ENCODE peak calls at places on chromosome 19, in four cellular contexts. W, D, M and Y are unnamed samples.

GRCh38 chr19:42206871-42207755 is 10.4 kb downstream of the DEDD2 start:
- DNase-seq in M (no peak), D (no peak), W (no peak), Y (no peak)

GRCh38 chr19:30362156-30362754 is 9.9 kb upstream of the ZNF536 start:
- DNase-seq in M (no peak), D (no peak), W (no peak), Y (peak)

GRCh38 chr19:51346742-51347141 is 4.8 kb upstream of the VSIG10L start:
- DNase-seq in M (no peak), D (no peak), W (no peak), Y (no peak)

GRCh38 chr19:44303976-44304568 is 753 bp downstream of the ZNF235 start:
- DNase-seq in D (no peak), M (no peak), W (no peak), Y (no peak)

GRCh38 chr19:24074720-24075119 is 12.3 kb upstream of the ZNF254 start:
- DNase-seq in D (no peak), W (no peak), M (no peak), Y (peak)

GRCh38 chr19:28705008-28705407 is 507.9 kb downstream of the UQCRFS1 start:
- DNase-seq in M (no peak), W (no peak), D (no peak), Y (no peak)

GRCh38 chr19:40217921-40218890 is at the start of gene TTC9B:
- DNase-seq in D (no peak), M (no peak), W (no peak), Y (no peak)

GRCh38 chr19:53537126-53537522 is 821 bp upstream of the ZNF331 start:
- DNase-seq in W (no peak), D (no peak), M (no peak), Y (no peak)

GRCh38 chr19:45076851-45077730 is 813 bp upstream of the ZNF296 start:
- DNase-seq in D (no peak), W (no peak), M (no peak), Y (no peak)

GRCh38 chr19:55369651-55370304 is 485 bp downstream of the IL11 start:
- DNase-seq in D (no peak), M (no peak), W (no peak), Y (no peak)

GRCh38 chr19:31408460-31409124 is 59.4 kb upstream of the TSHZ3 start:
- DNase-seq in D (no peak), W (no peak), M (no peak), Y (no peak)

GRCh38 chr19:50777830-50778303 is 7.6 kb downstream of the GPR32 start:
- DNase-seq in D (no peak), W (no peak), M (no peak), Y (no peak)

GRCh38 chr19:51364200-51365106 is 1.7 kb downstream of the ETFB start:
- DNase-seq in W (no peak), D (no peak), M (peak), Y (no peak)

GRCh38 chr19:29858000-29858596 is 46.3 kb downstream of the CCNE1 start:
- DNase-seq in W (no peak), D (peak), M (no peak), Y (no peak)

GRCh38 chr19:45901912-45902650 is at the start of gene MYPOP:
- DNase-seq in W (peak), D (no peak), M (no peak), Y (no peak)

GRCh38 chr19:4108767-4109625 is 14.9 kb downstream of the MAP2K2 start:
- DNase-seq in D (no peak), W (no peak), M (no peak), Y (no peak)

GRCh38 chr19:31114585-31114984 is 234.7 kb downstream of the TSHZ3 start:
- DNase-seq in D (no peak), M (no peak), W (no peak), Y (no peak)

GRCh38 chr19:16912780-16913179 is 24.0 kb downstream of the F2RL3 start:
- DNase-seq in D (no peak), W (no peak), M (no peak), Y (no peak)

GRCh38 chr19:43572172-43572588 is 3.1 kb downstream of the XRCC1 start:
- DNase-seq in M (no peak), D (no peak), W (no peak), Y (no peak)

GRCh38 chr19:51514866-51515481 is 13.4 kb upstream of the SIGLEC12 start:
- DNase-seq in W (no peak), M (no peak), D (no peak), Y (no peak)

GRCh38 chr19:33464733-33465115 is 56.9 kb downstream of the PEPD start:
- DNase-seq in W (no peak), D (no peak), M (no peak), Y (peak)

GRCh38 chr19:35357867-35358573 is at the start of gene FFAR3:
- DNase-seq in D (no peak), W (peak), M (peak), Y (peak)

GRCh38 chr19:7811989-7812388 is 18.0 kb upstream of the EVI5L start:
- DNase-seq in M (no peak), W (no peak), D (no peak), Y (no peak)

GRCh38 chr19:33472696-33473624 is 48.6 kb downstream of the PEPD start:
- DNase-seq in W (no peak), D (no peak), M (no peak), Y (no peak)

GRCh38 chr19:55112781-55113569 is 4.5 kb downstream of the PPP1R12C start:
- DNase-seq in M (no peak), D (no peak), W (no peak), Y (no peak)

GRCh38 chr19:12995596-12996541 is 594 bp downstream of the NFIX start:
- DNase-seq in D (peak), W (peak), M (peak), Y (peak)

GRCh38 chr19:11338164-11338563 is 1.3 kb downstream of the RAB3D start:
- DNase-seq in W (no peak), M (no peak), D (no peak), Y (no peak)

GRCh38 chr19:18072335-18072734 is 14.4 kb downstream of the IL12RB1 start:
- DNase-seq in W (no peak), D (no peak), M (no peak), Y (no peak)
- TF ChIP-seq POLR2A in W (no peak), D (no peak), M (no peak), Y (no peak)

GRCh38 chr19:1774999-1775772 is 21.9 kb downstream of the ONECUT3 start:
- DNase-seq in D (no peak), M (no peak), W (no peak), Y (no peak)
- H3K4me3 ChIP-seq in D (no peak), M (no peak), W (no peak), Y (no peak)

GRCh38 chr19:49613374-49613773 is 22.4 kb downstream of the PRR12 start:
- DNase-seq in D (no peak), W (no peak), M (no peak), Y (no peak)
- TF ChIP-seq POLR2A in D (no peak), W (no peak), M (no peak), Y (no peak)

DNA sequence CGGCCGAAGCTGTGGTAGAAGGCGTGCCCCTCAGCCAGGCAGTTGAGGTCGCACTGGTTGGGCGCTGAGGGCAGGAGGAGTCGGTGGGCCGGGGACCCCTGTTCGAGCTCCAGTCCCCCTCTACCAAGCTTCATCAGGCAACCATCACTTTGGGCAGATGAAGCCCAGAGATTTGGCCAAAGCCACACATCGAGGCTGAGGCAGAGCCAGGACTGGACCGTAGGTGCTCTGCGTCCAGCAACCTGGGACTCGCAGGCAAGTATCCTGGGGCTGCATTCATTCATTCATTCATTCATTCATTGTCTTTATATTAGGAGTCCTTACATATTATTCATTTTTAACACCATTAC is 4.3 kb downstream of the ADAMTSL5 start:
- DNase-seq in M (no peak), W (no peak), D (no peak), Y (no peak)
- H3K4me3 ChIP-seq in M (peak), W (peak), D (peak), Y (no peak)

DNA sequence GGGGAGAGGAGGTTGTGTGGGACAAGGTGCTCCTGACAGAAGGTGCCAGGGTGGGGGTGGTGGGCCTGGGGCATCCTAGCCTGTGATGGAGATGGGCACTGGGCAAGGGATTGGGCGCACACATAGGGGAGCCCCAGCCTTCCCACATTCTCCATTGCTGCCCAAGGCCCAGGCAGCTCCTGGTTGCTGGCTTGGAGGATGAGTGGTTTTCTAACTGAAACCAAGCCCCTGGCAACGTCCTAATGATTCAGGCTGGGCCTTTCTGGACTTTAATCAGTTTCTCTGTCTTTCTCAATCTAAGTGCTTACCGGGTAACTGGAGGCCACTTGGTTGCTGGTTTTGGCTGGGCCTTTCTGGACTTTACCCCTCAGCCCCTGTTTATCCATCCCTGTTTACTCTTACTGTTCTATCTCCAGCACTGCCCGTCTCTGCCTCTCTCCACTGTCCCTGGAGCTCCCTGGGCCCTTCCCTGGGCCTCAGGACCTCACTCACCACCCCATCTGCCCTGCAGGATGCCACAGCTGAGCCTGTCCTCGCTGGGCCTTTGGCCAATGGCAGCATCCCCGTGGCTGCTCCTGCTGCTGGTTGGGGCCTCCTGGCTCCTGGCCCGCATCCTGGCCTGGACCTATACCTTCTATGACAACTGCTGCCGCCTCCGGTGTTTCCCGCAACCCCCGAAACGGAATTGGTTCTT is 354 bp downstream of the CYP4F3 start:
- DNase-seq in D (peak), M (peak), W (no peak), Y (no peak)
- TF ChIP-seq POLR2A in D (no peak), M (peak), W (no peak), Y (no peak)

DNA sequence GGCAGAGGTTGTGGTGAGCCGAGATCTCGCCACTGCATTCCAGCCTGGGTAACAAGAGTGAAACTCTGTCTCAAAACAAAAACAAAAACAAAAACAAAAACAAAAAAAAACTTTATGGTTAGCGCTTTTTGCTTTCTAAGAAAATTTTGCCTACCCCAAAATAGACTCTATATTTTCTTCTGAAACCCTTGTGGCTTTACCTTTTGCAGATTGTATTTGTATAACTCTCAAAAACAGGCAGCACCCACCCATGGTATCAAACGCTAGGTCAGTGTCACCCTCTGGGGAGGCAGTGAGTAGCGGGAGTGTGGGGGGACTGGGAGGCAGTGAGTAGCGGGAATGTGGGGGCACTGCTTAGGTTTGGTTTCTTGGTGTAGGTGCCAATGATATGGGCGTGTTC is 7.5 kb upstream of the SLC39A3 start:
- DNase-seq in D (no peak), M (no peak), W (no peak), Y (no peak)
- H3K4me3 ChIP-seq in D (no peak), M (no peak), W (no peak), Y (no peak)

GRCh38 chr19:18833849-18834643 is 2.3 kb downstream of the UPF1 start:
- DNase-seq in W (no peak), M (no peak), D (no peak), Y (no peak)

GRCh38 chr19:18830488-18830887 is 1.3 kb upstream of the UPF1 start:
- DNase-seq in M (no peak), W (no peak), D (no peak), Y (no peak)

GRCh38 chr19:18832331-18833140 is 777 bp downstream of the UPF1 start:
- DNase-seq in D (peak), W (no peak), M (peak), Y (no peak)

GRCh38 chr19:18833141-18833476 is 1.4 kb downstream of the UPF1 start:
- DNase-seq in W (no peak), M (no peak), D (no peak), Y (no peak)

DNA sequence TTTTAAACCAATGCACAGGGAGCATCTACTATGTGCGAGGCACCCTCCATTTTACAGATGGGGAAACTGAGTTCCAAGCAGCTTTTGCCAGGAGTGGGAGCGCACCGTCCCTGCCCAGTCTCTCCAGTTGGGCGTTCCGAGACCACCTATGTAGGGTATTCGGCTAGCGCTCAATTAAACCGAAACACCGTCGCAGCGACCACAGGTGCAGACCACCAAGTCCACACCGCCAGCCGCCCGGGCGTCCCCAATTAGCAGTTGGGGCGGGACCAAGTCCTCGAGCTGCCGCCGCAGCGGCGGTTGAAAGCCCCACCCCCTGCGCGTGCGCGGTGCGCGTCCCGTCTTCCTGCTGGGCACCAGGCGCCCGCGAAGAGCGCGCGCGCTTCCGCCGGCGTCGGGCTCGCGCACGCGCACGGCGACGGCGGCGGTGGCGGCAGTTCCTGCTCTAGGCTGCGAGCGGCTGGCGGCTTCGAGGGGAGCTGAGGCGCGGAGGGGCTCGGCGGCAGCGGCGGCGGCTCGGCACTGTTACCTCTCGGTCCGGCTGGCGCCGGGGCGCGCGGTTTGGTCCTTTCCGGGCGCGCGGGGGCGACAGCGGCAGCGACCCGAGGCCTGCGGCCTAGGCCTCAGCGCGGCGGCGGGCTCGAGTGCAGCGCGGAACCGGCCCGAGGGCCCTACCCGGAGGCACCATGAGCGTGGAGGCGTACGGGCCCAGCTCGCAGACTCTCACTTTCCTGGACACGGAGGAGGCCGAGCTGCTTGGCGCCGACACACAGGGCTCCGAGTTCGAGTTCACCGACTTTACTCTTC is at the start of gene UPF1:
- DNase-seq in W (peak), M (peak), D (peak), Y (peak)
- TF ChIP-seq POLR2A in W (peak), M (peak), D (peak), Y (no peak)